ENCODE peak calls at places on chromosome 19, in nine cellular contexts. R is GM12878, H is transverse colon, D is pancreas, W is AG09309, V is choroid plexus epithelial cell, K is fibroblast of pulmonary artery, Z is endodermal cell, Y is Peyer's patch. E is an unnamed sample.

GRCh38 chr19:50417138-50417849 is 1.4 kb upstream of the SPIB start:
- DNase-seq in Y (peak), R (no peak), D (peak), W (no peak), K (no peak), V (no peak), Z (no peak), H (peak), E (no peak)

GRCh38 chr19:17248011-17248776 is 2.5 kb upstream of the NR2F6 start:
- DNase-seq in K (no peak), Y (no peak), V (no peak), H (peak), Z (peak), D (peak), R (no peak), W (no peak), E (no peak)

GRCh38 chr19:38569368-38569983 is 48.3 kb downstream of the MAP4K1 start:
- DNase-seq in Z (no peak), V (no peak), Y (no peak), K (no peak), H (no peak), D (no peak), R (no peak), W (no peak), E (no peak)

GRCh38 chr19:18223860-18224524 is 2.2 kb downstream of the PDE4C start:
- DNase-seq in H (peak), R (no peak), D (peak), W (no peak), V (no peak), K (no peak), Y (peak), Z (peak), E (no peak)

GRCh38 chr19:33830264-33830663 is 33.6 kb downstream of the KCTD15 start:
- DNase-seq in K (no peak), W (no peak), V (no peak), D (no peak), Z (no peak), H (no peak), R (no peak), Y (no peak), E (no peak)

GRCh38 chr19:51124216-51124615 is 490 bp upstream of the SIGLEC9 start:
- DNase-seq in H (no peak), W (no peak), Z (no peak), R (no peak), Y (no peak), D (no peak), K (no peak), V (no peak), E (no peak)

GRCh38 chr19:17824339-17824738 is 3.0 kb upstream of the INSL3 start:
- DNase-seq in W (no peak), R (no peak), V (no peak), H (no peak), Z (no peak), Y (no peak), D (no peak), K (no peak), E (no peak)

GRCh38 chr19:29367701-29368306 is 154.9 kb upstream of the UQCRFS1 start:
- DNase-seq in R (no peak), Z (peak), H (no peak), V (no peak), D (no peak), K (no peak), Y (no peak), W (no peak), E (no peak)

GRCh38 chr19:49807174-49807830 is 5.8 kb downstream of the FUZ start:
- DNase-seq in V (no peak), Y (peak), H (no peak), R (no peak), Z (no peak), D (no peak), K (no peak), W (no peak), E (no peak)

GRCh38 chr19:33446156-33446917 is 72.8 kb downstream of the CEBPG start:
- DNase-seq in W (no peak), Z (no peak), Y (no peak), R (no peak), H (no peak), D (no peak), K (no peak), V (no peak), E (no peak)

GRCh38 chr19:13074378-13074777 is 28.3 kb downstream of the LYL1 start:
- DNase-seq in H (no peak), R (no peak), V (no peak), K (no peak), W (no peak), D (no peak), Y (no peak), Z (no peak), E (no peak)

GRCh38 chr19:49020342-49020741 is 3.5 kb upstream of the LHB start:
- DNase-seq in R (no peak), W (no peak), Y (no peak), H (no peak), Z (peak), V (no peak), D (peak), K (no peak), E (no peak)

GRCh38 chr19:11378319-11379189 is 4.1 kb downstream of the SWSAP1 start:
- DNase-seq in R (no peak), Y (peak), K (peak), H (peak), Z (peak), V (peak), D (peak), W (no peak), E (no peak)

GRCh38 chr19:39351537-39352037 is 9.4 kb downstream of the SAMD4B start:
- DNase-seq in K (no peak), V (peak), Y (no peak), Z (no peak), D (no peak), H (no peak), W (no peak), R (peak), E (no peak)

GRCh38 chr19:35266904-35267817 is 1.6 kb upstream of the USF2 start:
- DNase-seq in Y (peak), D (peak), K (no peak), V (peak), Z (peak), W (no peak), R (no peak), H (peak), E (no peak)

GRCh38 chr19:7372810-7373209 is 24.1 kb downstream of the ARHGEF18 start:
- DNase-seq in V (no peak), D (no peak), H (no peak), Y (no peak), R (no peak), K (no peak), W (no peak), Z (no peak), E (no peak)

GRCh38 chr19:34209726-34210125 is 37.4 kb downstream of the LSM14A start:
- DNase-seq in H (no peak), V (no peak), Y (no peak), R (no peak), W (no peak), D (no peak), Z (no peak), K (no peak), E (no peak)

GRCh38 chr19:7657047-7657779 is 11.6 kb upstream of the RETN start:
- DNase-seq in V (no peak), W (no peak), Z (no peak), K (no peak), R (no peak), D (no peak), Y (no peak), H (no peak), E (no peak)

GRCh38 chr19:18500376-18500775 is 21.5 kb downstream of the ELL start:
- DNase-seq in Z (no peak), K (no peak), V (no peak), R (no peak), H (no peak), W (no peak), Y (no peak), D (no peak), E (no peak)

GRCh38 chr19:23190341-23190740 is 59.9 kb downstream of the ZNF724 start:
- DNase-seq in D (no peak), V (no peak), W (no peak), Z (no peak), Y (no peak), K (no peak), H (no peak), R (no peak), E (no peak)

GRCh38 chr19:58181902-58182576 is 822 bp upstream of the ZNF274 start:
- DNase-seq in R (no peak), D (no peak), V (peak), H (peak), W (no peak), K (peak), Y (peak), Z (peak), E (no peak)

GRCh38 chr19:30651066-30651465 is 278.9 kb downstream of the ZNF536 start:
- DNase-seq in H (no peak), K (no peak), Z (peak), W (no peak), D (peak), V (no peak), Y (no peak), R (no peak), E (no peak)

GRCh38 chr19:53019684-53020083 is 6.0 kb downstream of the ERVV-1 start:
- DNase-seq in V (peak), D (no peak), H (no peak), Z (peak), R (no peak), K (peak), Y (no peak), W (no peak), E (no peak)

GRCh38 chr19:33297401-33298145 is 4.8 kb downstream of the CEBPA start:
- DNase-seq in V (no peak), W (no peak), H (no peak), D (peak), K (no peak), Y (no peak), Z (peak), R (no peak), E (no peak)

GRCh38 chr19:37243206-37243632 is 25.2 kb downstream of the ZNF383 start:
- DNase-seq in R (no peak), H (no peak), Z (no peak), W (no peak), Y (no peak), D (no peak), V (no peak), K (no peak), E (no peak)

GRCh38 chr19:31439270-31439573 is 90.0 kb upstream of the TSHZ3 start:
- DNase-seq in Z (no peak), V (no peak), H (no peak), K (no peak), D (no peak), W (no peak), Y (no peak), R (no peak), E (no peak)

GRCh38 chr19:39563408-39563807 is 23.4 kb upstream of the EID2 start:
- DNase-seq in W (no peak), K (peak), H (no peak), Y (no peak), Z (no peak), D (no peak), R (no peak), V (peak), E (peak)

GRCh38 chr19:8305798-8306197 is 2.4 kb downstream of the CD320 start:
- DNase-seq in V (no peak), Y (peak), K (no peak), H (peak), R (no peak), Z (no peak), W (no peak), D (peak), E (no peak)

GRCh38 chr19:16146112-16146511 is 2.6 kb downstream of the HSH2D start:
- DNase-seq in W (no peak), D (no peak), Y (no peak), Z (no peak), R (no peak), K (no peak), V (no peak), H (no peak), E (no peak)

GRCh38 chr19:16142032-16142580 is 1.4 kb upstream of the HSH2D start:
- DNase-seq in K (no peak), Y (no peak), W (no peak), H (no peak), D (no peak), V (no peak), R (no peak), Z (no peak), E (no peak)

GRCh38 chr19:16144216-16144581 is 714 bp downstream of the HSH2D start:
- DNase-seq in Y (no peak), W (no peak), H (no peak), K (no peak), Z (no peak), D (no peak), V (no peak), R (no peak), E (no peak)

GRCh38 chr19:16141043-16141442 is 2.4 kb upstream of the HSH2D start:
- DNase-seq in H (peak), W (no peak), K (no peak), R (peak), Y (peak), Z (no peak), V (no peak), D (no peak), E (no peak)

GRCh38 chr19:16143399-16144215 is at the start of gene HSH2D:
- DNase-seq in D (peak), R (peak), H (peak), K (no peak), W (no peak), Z (peak), Y (peak), V (no peak), E (no peak)
- H3K4me3 ChIP-seq in D (no peak), R (peak), H (peak), K (no peak), W (no peak), Z (no peak), Y (peak), V (no peak), E (no peak)

DNA sequence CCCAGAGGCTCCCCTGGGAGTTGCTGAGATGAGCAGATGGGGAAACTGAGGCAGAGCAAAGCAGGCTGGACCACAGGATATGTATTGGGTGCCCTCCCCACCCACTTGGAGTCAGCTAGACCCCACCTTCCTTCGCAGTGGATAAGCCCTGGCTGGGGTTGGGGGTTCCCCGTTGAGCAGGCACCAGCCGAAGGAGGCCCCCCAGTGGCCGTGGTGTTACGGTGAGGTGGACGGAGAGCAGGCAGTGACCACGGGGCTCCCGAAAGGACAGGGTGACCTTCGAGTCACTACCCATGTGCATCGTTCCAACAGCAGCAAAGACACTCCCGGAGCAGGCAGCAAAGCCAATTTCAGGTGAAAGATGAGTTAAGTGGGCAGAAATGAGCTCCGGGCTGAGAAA is 62.4 kb upstream of the ADGRE5 start:
- DNase-seq in D (no peak), Y (no peak), H (peak), W (no peak), Z (peak), K (no peak), V (peak), R (no peak), E (no peak)
- TF ChIP-seq CTCF in D (no peak), Y (no peak), H (peak), W (peak), Z (peak), K (peak), V (peak), R (peak), E (peak)

DNA sequence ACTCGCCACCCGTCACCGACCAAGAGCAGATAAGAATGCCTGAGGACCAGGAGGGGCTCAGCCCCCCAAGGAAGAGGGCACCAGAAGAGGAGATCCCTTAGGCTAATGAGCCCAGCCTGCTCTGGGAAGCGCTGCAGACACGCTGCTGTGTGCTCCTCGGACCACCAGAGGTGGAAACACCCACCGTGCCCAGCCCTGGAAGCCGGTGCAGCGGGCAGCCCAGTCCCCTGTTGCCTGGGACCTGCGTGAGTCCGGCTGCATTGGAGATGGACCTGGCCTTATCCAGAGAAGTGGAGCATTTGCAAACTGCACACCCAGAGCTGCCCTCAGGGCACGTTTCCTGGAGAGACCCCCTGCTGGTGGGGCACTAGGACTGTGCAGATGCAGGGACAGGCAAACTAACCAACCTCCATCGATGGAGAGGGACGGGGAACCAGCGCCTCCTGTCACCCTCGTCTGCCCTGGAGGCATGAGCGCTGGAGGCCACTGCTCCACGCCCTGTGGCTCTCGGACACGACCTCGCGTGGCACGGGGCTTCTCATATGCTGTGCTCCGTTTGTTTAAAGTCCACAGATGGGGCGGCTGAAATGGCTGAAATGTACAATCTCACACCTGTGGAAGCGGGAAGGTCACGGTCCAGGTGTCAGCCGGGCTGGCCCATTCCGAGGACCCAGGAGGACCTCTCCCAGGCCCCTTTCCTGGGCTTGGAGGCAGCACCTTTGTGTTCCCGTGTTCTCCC is 153.9 kb downstream of the KDM4B start:
- DNase-seq in D (no peak), K (no peak), R (no peak), W (no peak), Y (no peak), Z (no peak), H (no peak), V (no peak), E (no peak)
- H3K4me3 ChIP-seq in D (no peak), K (no peak), R (no peak), W (no peak), Y (no peak), Z (no peak), H (no peak), V (no peak), E (no peak)

GRCh38 chr19:1035998-1036621 is 3.8 kb upstream of the ABCA7 start:
- DNase-seq in V (no peak), D (no peak), Y (no peak), R (no peak), K (no peak), W (no peak), Z (peak), H (peak), E (no peak)
- TF ChIP-seq CTCF in V (peak), D (no peak), Y (no peak), R (no peak), K (no peak), W (no peak), Z (peak), H (no peak), E (peak)

GRCh38 chr19:2777952-2778683 is 5.0 kb downstream of the SGTA start:
- DNase-seq in H (no peak), Z (no peak), R (no peak), K (no peak), D (no peak), V (no peak), W (no peak), Y (no peak), E (no peak)

GRCh38 chr19:2774953-2775555 is 8.0 kb downstream of the SGTA start:
- DNase-seq in R (no peak), D (no peak), W (no peak), H (no peak), V (no peak), K (no peak), Y (no peak), Z (no peak), E (no peak)

GRCh38 chr19:2774083-2774679 is 8.9 kb downstream of the SGTA start:
- DNase-seq in V (no peak), H (no peak), K (no peak), D (no peak), W (no peak), R (no peak), Z (no peak), Y (no peak), E (no peak)

GRCh38 chr19:2779121-2779740 is 3.8 kb downstream of the SGTA start:
- DNase-seq in Y (no peak), W (no peak), R (no peak), D (no peak), K (no peak), V (no peak), H (no peak), Z (no peak), E (no peak)

GRCh38 chr19:2775556-2776430 is 7.3 kb downstream of the SGTA start:
- DNase-seq in V (peak), Z (no peak), W (no peak), H (peak), Y (peak), D (no peak), K (peak), R (no peak), E (no peak)
- H3K4me3 ChIP-seq in V (no peak), Z (no peak), W (no peak), H (no peak), Y (no peak), D (no peak), K (no peak), R (no peak), E (no peak)

DNA sequence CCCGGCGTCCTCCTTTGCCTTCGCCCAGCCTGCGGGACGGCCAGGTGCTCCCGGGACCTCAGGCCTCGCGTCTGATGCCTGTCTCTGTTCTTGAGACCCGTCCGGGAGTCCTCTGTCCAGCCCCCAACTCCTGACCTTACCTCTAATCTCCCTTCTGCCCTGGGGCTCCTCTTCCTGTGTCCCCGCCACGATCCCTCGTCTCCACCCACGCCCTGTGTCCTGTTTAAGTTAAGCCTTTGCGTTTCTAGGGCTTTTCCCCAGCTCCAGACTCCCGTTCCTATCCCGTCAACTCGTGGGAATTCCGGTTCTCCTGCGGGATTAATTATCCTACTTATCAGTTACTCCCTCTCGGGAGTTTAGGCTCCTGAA is 686 bp downstream of the LENG8 start:
- DNase-seq in R (no peak), V (no peak), Y (no peak), W (no peak), K (peak), D (no peak), H (no peak), Z (no peak), E (no peak)
- TF ChIP-seq CTCF in R (no peak), V (no peak), Y (no peak), W (no peak), K (no peak), D (no peak), H (no peak), Z (no peak), E (no peak)

GRCh38 chr19:45178262-45179062 is at the start of gene BLOC1S3:
- DNase-seq in W (peak), K (peak), D (peak), Z (peak), H (peak), V (peak), R (peak), Y (peak), E (peak)
- H3K4me3 ChIP-seq in W (peak), K (peak), D (peak), Z (peak), H (peak), V (peak), R (peak), Y (peak), E (peak)

DNA sequence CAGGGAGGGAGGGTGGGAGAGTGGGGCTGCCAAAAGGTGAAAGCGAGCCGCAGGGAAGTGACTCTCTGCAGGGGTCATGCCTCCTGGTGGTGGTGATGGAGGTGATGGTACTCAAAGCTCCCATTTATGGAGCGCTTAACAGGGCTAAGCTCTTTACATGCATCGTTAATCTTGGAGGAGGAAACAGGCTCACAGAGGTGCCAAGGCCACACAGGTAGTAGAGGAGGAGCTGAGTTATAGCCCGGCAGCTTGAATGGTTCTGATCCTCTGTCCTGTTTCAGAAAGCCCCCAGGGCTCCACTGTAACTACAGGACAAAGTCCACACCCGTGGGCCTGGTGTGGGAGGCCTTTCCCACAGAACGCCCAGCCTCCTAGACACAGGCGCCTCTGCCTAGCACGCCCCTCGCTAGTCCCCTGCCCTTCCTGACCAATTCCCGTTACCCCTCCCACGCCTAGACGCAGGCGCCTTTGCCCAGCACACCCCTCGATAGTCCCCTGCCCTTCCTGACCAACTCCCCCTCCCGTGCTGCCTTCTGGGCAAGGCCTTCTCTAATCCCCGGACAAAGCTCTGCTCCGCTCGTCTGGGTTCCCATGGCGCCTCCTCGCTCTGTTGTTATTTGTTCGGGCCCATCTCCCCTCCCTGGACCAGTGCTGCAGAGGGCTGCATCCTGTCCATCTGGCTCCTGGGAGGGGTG is 10.8 kb downstream of the PPP1R37 start:
- DNase-seq in Z (peak), W (no peak), V (no peak), R (no peak), D (no peak), K (no peak), H (no peak), Y (no peak), E (peak)
- TF ChIP-seq CTCF in Z (peak), W (no peak), V (peak), R (no peak), D (no peak), K (no peak), H (no peak), Y (no peak), E (peak)